ENCODE peak calls at places on chromosomes 5 and 9, in eight cellular contexts. U is SJSA1; M is AG04450; K is BE2C; Z is HCT116; W is endodermal cell; D is effector memory CD4-positive, alpha-beta T cell; R is CD4-positive, CD25-positive, alpha-beta regulatory T cell. A is an unnamed sample. For H3K27me3, the result is how much of the 10 kb centered on the place peaks cover.

GRCh38 chr5:51559390-51559789 is 176.1 kb downstream of the ISL1 start:
- DNase-seq in M (no peak), U (no peak), W (no peak), D (no peak), R (no peak), Z (no peak), K (peak), A (no peak)

GRCh38 chr5:170269579-170269978 is 28.0 kb downstream of the LCP2 start:
- DNase-seq in U (no peak), R (peak), W (no peak), M (no peak), K (no peak), D (peak), Z (no peak), A (no peak)

GRCh38 chr5:13034048-13034447 is 910.4 kb downstream of the DNAH5 start:
- DNase-seq in M (no peak), K (no peak), Z (no peak), U (no peak), R (no peak), D (no peak), W (no peak), A (no peak)

GRCh38 chr5:58794875-58795274 is 212.0 kb downstream of the RAB3C start:
- DNase-seq in W (no peak), R (no peak), M (no peak), Z (no peak), U (no peak), K (no peak), D (no peak), A (no peak)

GRCh38 chr9:33437898-33438297 is 9.5 kb downstream of the AQP3 start:
- DNase-seq in R (no peak), D (no peak), U (no peak), K (no peak), Z (no peak), W (no peak), M (no peak), A (no peak)

GRCh38 chr9:2017209-2017458 is 2.0 kb downstream of the SMARCA2 start:
- DNase-seq in M (no peak), U (no peak), Z (no peak), D (no peak), K (no peak), R (no peak), W (peak), A (no peak)

GRCh38 chr5:11390369-11390768 is 513.9 kb downstream of the CTNND2 start:
- DNase-seq in U (no peak), K (no peak), R (no peak), D (no peak), Z (no peak), M (no peak), W (no peak), A (no peak)

GRCh38 chr9:131503626-131504465 is 1.1 kb downstream of the POMT1 start:
- DNase-seq in W (peak), R (peak), D (peak), Z (no peak), U (no peak), M (no peak), K (no peak), A (peak)

GRCh38 chr5:172768573-172769323 is 2.2 kb downstream of the DUSP1 start:
- DNase-seq in D (peak), U (peak), R (no peak), M (no peak), W (peak), K (no peak), Z (no peak), A (peak)

GRCh38 chr9:77826116-77826515 is 178.0 kb upstream of the GNA14 start:
- DNase-seq in R (no peak), K (no peak), D (no peak), M (no peak), U (no peak), Z (no peak), W (no peak), A (no peak)

GRCh38 chr9:95459218-95459617 is 57.6 kb downstream of the PTCH1 start:
- DNase-seq in U (no peak), K (no peak), Z (no peak), W (no peak), D (no peak), R (no peak), M (no peak), A (no peak)

GRCh38 chr9:109002141-109002540 is 11.2 kb downstream of the CTNNAL1 start:
- DNase-seq in D (no peak), R (no peak), W (no peak), M (no peak), K (no peak), U (no peak), Z (no peak), A (no peak)

DNA sequence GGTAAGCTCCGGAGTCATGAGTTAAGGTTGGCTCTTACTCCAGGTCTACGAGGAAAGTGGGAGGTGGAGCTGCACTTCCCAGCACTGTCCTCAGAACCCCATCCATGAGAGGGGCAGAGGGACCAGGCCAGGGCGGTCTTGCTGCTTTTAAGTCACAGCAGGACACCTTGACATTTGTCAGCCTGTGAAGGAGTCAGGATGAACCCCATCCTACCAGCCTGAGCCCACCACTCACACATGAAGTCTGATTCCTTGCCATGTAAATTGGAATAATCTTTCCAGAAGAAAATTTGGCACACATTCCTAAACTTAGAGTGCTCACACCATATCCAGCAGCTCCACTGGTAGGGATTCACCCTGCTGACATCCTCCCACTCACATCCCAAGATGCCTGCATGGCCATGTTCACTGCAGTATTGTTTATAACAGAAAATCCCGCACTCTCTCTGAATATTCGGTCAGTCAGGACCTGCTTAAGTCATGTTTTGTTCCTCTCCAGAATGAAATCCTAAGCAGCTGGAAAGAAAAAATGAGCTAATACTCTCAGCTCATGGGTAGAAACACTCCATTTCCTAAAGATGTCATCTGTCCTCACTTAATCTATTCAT is 79.4 kb upstream of the COL5A1 start:
- DNase-seq in W (peak), Z (no peak), R (no peak), M (no peak), U (peak), K (no peak), D (no peak), A (no peak)
- H3K27me3 ChIP-seq in W (under half), Z (under half), R (under half), M (under half), U (under half), K (under half), D (under half), A (under half)

DNA sequence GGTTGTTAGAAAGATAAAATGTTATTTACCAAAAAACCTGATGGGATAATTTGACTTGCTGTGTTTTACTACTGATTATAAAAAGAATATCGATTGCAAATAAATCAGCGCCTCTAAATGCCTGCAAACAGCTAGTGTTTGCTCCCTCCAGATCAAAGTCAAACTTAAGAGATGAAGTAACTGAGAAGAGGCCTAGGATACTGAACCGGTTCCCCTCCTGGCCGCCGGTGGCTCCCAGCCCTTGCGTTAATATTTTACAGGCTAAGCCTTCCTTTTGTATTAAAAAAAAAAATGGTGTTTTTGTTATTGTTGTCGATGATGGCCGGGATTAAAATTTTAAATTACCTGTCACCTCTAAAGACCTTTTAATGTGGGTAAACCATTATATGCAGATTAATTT is 2.6 kb downstream of the IRX1 start:
- DNase-seq in U (no peak), W (no peak), D (no peak), Z (no peak), K (no peak), M (no peak), R (no peak), A (no peak)
- H3K27me3 ChIP-seq in U (under half), W (half or more), D (under half), Z (under half), K (under half), M (half or more), R (under half), A (under half)

DNA sequence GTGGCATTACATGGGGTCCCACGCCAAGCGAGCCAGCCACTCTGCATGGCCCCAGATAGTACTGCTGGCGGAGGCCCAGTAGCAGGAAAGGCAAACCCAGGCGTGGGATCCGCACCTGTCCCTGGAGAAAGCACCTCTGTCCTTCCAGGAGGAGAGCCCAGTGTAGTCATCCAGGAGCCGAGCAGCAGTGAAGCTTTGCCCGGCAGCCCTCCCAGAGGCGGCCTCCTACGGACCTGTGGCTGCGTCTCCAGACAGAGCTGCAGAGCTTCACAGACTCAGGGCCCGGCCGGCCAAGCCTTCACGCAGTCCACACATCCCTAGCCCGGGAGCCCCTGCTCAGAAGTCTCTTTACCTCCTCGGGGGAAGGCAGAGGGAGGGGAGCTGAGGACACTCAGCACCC is 100.8 kb upstream of the PPP1R26 start:
- DNase-seq in D (no peak), K (no peak), Z (no peak), U (no peak), R (no peak), W (no peak), M (no peak), A (no peak)
- H3K27me3 ChIP-seq in D (under half), K (under half), Z (under half), U (under half), R (under half), W (under half), M (under half), A (under half)

GRCh38 chr5:176833286-176833685 is 22.9 kb downstream of the UNC5A start:
- DNase-seq in D (no peak), K (no peak), U (no peak), R (no peak), M (no peak), W (no peak), Z (no peak), A (no peak)
- H3K27me3 ChIP-seq in D (under half), K (under half), U (under half), R (under half), M (under half), W (under half), Z (under half), A (under half)

GRCh38 chr5:81909677-81910076 is 62.1 kb upstream of the ATG10 start:
- DNase-seq in R (no peak), M (no peak), W (no peak), Z (no peak), K (no peak), D (no peak), U (no peak), A (no peak)
- H3K27me3 ChIP-seq in R (under half), M (under half), W (under half), Z (under half), K (under half), D (under half), U (under half), A (under half)

GRCh38 chr5:72949481-72949880 is 6.4 kb upstream of the FCHO2 start:
- DNase-seq in U (no peak), K (no peak), D (no peak), W (no peak), M (no peak), R (no peak), Z (no peak), A (no peak)
- H3K27me3 ChIP-seq in U (under half), K (under half), D (under half), W (under half), M (under half), R (under half), Z (under half), A (under half)

GRCh38 chr5:98911221-98912040 is 17.4 kb downstream of the CHD1 start:
- DNase-seq in K (no peak), U (no peak), Z (no peak), M (no peak), R (no peak), D (no peak), W (no peak), A (no peak)
- H3K27me3 ChIP-seq in K (under half), U (under half), Z (under half), M (under half), R (under half), D (under half), W (under half), A (under half)

DNA sequence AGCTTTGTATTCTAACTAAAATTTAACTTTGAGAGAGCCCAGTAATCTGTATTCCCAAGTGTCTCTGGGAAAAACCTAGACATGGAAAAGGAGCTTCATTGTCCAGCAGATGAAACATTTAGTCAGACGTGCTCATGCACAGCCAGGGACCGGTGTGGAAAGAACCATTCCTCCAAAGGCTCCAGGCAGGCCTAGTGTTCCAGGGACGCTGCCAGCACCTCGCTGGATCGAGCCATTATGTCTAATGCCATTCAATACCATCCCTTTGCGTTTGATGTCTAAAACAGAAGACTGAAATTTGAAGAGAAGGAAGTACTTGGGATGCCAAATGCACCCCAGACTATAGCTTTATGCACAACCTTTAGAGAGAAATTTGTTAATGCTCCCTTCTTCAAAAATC is 1.5 kb upstream of the CHSY3 start:
- DNase-seq in Z (no peak), R (no peak), W (no peak), M (no peak), K (no peak), D (no peak), U (no peak), A (no peak)
- H3K27me3 ChIP-seq in Z (under half), R (under half), W (half or more), M (under half), K (half or more), D (under half), U (half or more), A (under half)

A was measured in CD4-positive, alpha-beta memory T cell.